ENCODE peak calls at places on chromosomes 2 and 18, in nine cellular contexts. O is GM12892, R is H54, Z is Peyer's patch, W is A549, E is HCT116, X is right lobe of liver, D is IMR-90, V is transverse colon. A is an unnamed sample.

GRCh38 chr18:58098706-58099105 is 54.7 kb downstream of the NEDD4L start:
- DNase-seq in E (no peak), R (no peak), O (no peak), Z (no peak), W (no peak), V (no peak), D (no peak), X (no peak), A (no peak)

GRCh38 chr2:127874378-127875271 is 11.1 kb downstream of the AMMECR1L start:
- DNase-seq in X (no peak), W (no peak), R (no peak), E (no peak), D (no peak), O (no peak), Z (no peak), V (no peak), A (no peak)

GRCh38 chr2:58339548-58340243 is 98.6 kb upstream of the FANCL start:
- DNase-seq in O (no peak), R (no peak), W (no peak), X (no peak), D (no peak), V (no peak), E (no peak), Z (no peak), A (no peak)

GRCh38 chr18:52950153-52950552 is 610.2 kb downstream of the DCC start:
- DNase-seq in W (no peak), Z (no peak), D (no peak), O (no peak), X (no peak), R (no peak), V (no peak), E (no peak), A (no peak)

GRCh38 chr2:201122276-201122675 is 6.3 kb downstream of the CFLAR start:
- DNase-seq in E (no peak), D (no peak), R (no peak), Z (no peak), O (no peak), W (no peak), X (no peak), V (no peak), A (peak; percentile 35)

GRCh38 chr2:56522605-56523089 is 338.9 kb downstream of the CCDC85A start:
- DNase-seq in Z (no peak), D (peak; percentile 2), X (peak; percentile 59), R (no peak), V (no peak), E (no peak), O (no peak), W (peak; percentile 49), A (no peak)

GRCh38 chr2:120761164-120761861 is 25.6 kb downstream of the GLI2 start:
- DNase-seq in W (no peak), D (no peak), Z (peak; percentile 30), R (no peak), O (no peak), E (no peak), X (no peak), V (peak; percentile 3), A (no peak)

GRCh38 chr18:63994783-63995399 is 25.0 kb downstream of the SERPINB8 start:
- DNase-seq in Z (no peak), E (peak; percentile 22), O (no peak), R (peak; percentile 20), X (no peak), W (peak; percentile 43), V (peak; percentile 40), D (peak; percentile 61), A (no peak)

GRCh38 chr2:59664946-59665345 is 888.5 kb downstream of the BCL11A start:
- DNase-seq in D (no peak), X (no peak), O (no peak), Z (no peak), V (no peak), E (no peak), R (no peak), W (no peak), A (no peak)

GRCh38 chr2:233414777-233415570 is 60.7 kb downstream of the DGKD start:
- DNase-seq in E (peak; percentile 43), W (peak; percentile 66), D (peak; percentile 60), V (no peak), R (peak; percentile 44), X (no peak), O (no peak), Z (peak; percentile 67), A (peak; percentile 75)

GRCh38 chr2:40353236-40353635 is 98.7 kb downstream of the SLC8A1 start:
- DNase-seq in E (no peak), R (no peak), V (no peak), O (no peak), W (no peak), Z (no peak), X (no peak), D (no peak), A (no peak)

GRCh38 chr2:108612514-108613183 is 78.4 kb downstream of the LIMS1 start:
- DNase-seq in E (no peak), X (no peak), R (no peak), W (no peak), Z (no peak), V (peak; percentile 63), D (no peak), O (peak; percentile 61), A (peak; percentile 74)

GRCh38 chr18:28153485-28154065 is 23.4 kb downstream of the CDH2 start:
- DNase-seq in X (no peak), R (no peak), Z (no peak), W (no peak), D (peak; percentile 60), E (no peak), V (no peak), O (no peak), A (no peak)

GRCh38 chr18:13635046-13635445 is 91.3 kb downstream of the FAM210A start:
- DNase-seq in E (no peak), W (no peak), V (no peak), D (no peak), O (no peak), Z (no peak), R (no peak), X (no peak), A (no peak)

GRCh38 chr2:64124571-64124970 is 19.6 kb downstream of the PELI1 start:
- DNase-seq in W (no peak), Z (no peak), V (no peak), X (no peak), O (no peak), D (no peak), E (no peak), R (no peak), A (no peak)

GRCh38 chr18:79403723-79404566 is 8.2 kb downstream of the NFATC1 start:
- DNase-seq in V (no peak), R (no peak), E (no peak), Z (peak; percentile 30), O (no peak), X (peak; percentile 31), W (no peak), D (no peak), A (no peak)

GRCh38 chr2:14803994-14804393 is 171.5 kb downstream of the LRATD1 start:
- DNase-seq in E (no peak), W (no peak), V (no peak), D (no peak), O (no peak), Z (no peak), X (no peak), R (no peak), A (no peak)

GRCh38 chr2:68766378-68766845 is 31.8 kb downstream of the ARHGAP25 start:
- DNase-seq in Z (no peak), O (no peak), R (no peak), D (peak; percentile 73), X (peak; percentile 61), E (no peak), W (no peak), V (peak; percentile 56), A (peak; percentile 94)

GRCh38 chr2:135742307-135742838 is 718 bp downstream of the UBXN4 start:
- DNase-seq in O (peak; percentile 39), X (no peak), R (no peak), Z (peak; percentile 74), D (peak; percentile 64), E (no peak), V (peak; percentile 36), W (peak; percentile 54), A (peak; percentile 22)
- TF ChIP-seq POLR2A in O (no peak), X (peak; percentile 41), R (no peak), Z (peak; percentile 69), D (peak; percentile 21), E (no peak), V (peak; percentile 56), W (no peak), A (no peak)

DNA sequence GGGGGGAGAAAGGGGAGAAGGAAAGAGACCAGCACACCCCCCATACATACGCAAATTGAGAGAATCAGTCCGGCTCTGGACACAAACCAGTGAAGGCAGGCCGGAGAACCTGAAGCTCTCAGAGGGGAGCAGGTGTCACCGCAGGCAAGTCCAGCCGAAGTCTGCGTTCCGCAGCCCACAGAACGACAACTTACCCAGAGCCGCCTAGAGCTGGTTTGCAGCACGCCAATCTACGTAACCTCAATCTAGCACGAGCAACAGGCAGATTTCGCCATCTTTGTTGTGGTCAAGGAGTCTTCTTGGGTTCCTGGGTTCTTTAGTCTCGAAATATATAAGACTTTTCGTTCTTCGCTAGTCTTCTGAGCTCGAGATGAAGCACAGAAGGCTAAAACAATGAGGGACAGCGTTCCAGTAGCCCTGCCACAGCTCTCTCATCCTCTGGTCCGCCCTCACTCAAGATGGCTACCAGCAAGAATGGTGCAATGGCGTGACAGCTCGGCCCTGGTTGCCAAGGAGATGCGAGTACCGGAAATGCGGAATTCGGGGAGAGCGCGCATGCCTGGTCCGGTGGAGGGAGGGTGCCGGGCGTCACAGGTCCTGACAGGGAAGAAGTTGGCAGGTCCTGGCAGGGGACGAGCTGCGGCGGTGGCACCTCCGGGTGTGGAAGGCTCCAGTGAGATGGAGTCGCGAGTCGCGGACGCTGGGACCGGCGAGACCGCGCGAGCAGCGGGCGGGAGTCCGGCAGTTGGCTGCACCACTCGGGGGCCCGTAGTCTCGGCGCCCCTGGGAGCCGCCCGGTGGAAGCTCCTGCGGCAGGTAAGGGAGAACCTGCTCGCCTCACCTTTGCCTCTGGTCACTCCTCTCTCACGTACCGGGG is at the start of the genes CAMKMT and PREPL:
- DNase-seq in V (peak; percentile 99), D (peak; percentile 97), W (peak; percentile 99), R (peak; percentile 85), X (peak; percentile 99), Z (peak; percentile 98), O (peak; percentile 81), E (peak; percentile 96), A (peak; percentile 99)
- TF ChIP-seq POLR2A in V (peak; percentile 75), D (peak; percentile 86), W (peak; percentile 92), R (peak; percentile 91), X (peak; percentile 80), Z (peak; percentile 72), O (peak; percentile 95), E (peak; percentile 87), A (peak; percentile 79)

GRCh38 chr2:42331569-42332284 is 29.3 kb downstream of the COX7A2L start:
- DNase-seq in E (no peak), R (no peak), X (no peak), D (no peak), Z (no peak), V (no peak), O (no peak), W (no peak), A (no peak)
- TF ChIP-seq POLR2A in E (no peak), R (no peak), X (no peak), D (no peak), Z (no peak), V (no peak), O (no peak), W (no peak), A (no peak)

DNA sequence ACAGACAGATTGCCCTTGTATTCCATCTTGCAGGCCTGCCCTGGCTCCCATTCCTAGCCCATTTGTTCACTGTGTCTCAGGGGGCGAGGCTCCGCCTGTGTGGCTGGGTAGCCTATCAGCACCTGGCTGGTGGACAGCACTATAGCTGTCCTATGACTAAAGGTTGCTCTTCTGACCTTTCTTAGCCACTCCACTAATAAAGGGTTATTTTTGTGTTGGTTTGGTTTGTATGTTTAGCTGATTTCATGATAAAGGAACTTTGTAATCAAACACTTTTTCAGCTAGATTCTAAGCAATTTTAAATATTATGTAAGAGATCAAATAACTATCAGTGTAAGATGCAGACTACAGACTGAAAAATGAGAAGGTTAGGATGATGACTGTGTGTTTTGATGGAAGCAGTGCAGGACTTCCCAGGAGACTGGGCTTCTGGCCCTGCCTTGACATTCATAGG is 72.2 kb downstream of the CRIM1 start:
- DNase-seq in X (no peak), D (peak; percentile 77), R (peak; percentile 26), E (no peak), V (no peak), Z (no peak), W (peak; percentile 53), O (no peak), A (no peak)
- TF ChIP-seq POLR2A in X (no peak), D (no peak), R (no peak), E (no peak), V (no peak), Z (no peak), W (no peak), O (no peak), A (no peak)

A was measured in upper lobe of left lung.